ENCODE peak calls at places on chromosomes 2 and 18, in seven cellular contexts. R is kidney epithelial cell, S is sigmoid colon, C is A549, G is RWPE2, Y is GM12865, N is endodermal cell. L is an unnamed sample.

GRCh38 chr2:8737571-8738175 is 55.8 kb downstream of the ID2 start:
- DNase-seq in N (no peak), G (no peak), R (no peak), C (no peak), Y (no peak), S (no peak), L (no peak)

GRCh38 chr2:169965495-169965894 is 138.2 kb downstream of the UBR3 start:
- DNase-seq in N (no peak), G (no peak), Y (no peak), R (no peak), S (no peak), C (no peak), L (no peak)

GRCh38 chr2:109173311-109174171 is 44.5 kb downstream of the SH3RF3 start:
- DNase-seq in C (no peak), G (no peak), S (peak; percentile 91), Y (no peak), N (peak; percentile 57), R (no peak), L (no peak)

GRCh38 chr2:174522553-174522952 is 35.7 kb upstream of the GPR155 start:
- DNase-seq in G (no peak), R (no peak), S (no peak), C (peak; percentile 29), N (no peak), Y (peak; percentile 13), L (no peak)

GRCh38 chr2:127047054-127047453 is 59.9 kb downstream of the BIN1 start:
- DNase-seq in R (no peak), C (no peak), G (no peak), S (peak; percentile 55), Y (no peak), N (peak; percentile 29), L (no peak)

GRCh38 chr18:31657823-31658669 is 26.3 kb downstream of the B4GALT6 start:
- DNase-seq in S (no peak), N (no peak), R (no peak), G (no peak), Y (peak; percentile 96), C (no peak), L (no peak)

GRCh38 chr2:54653572-54654204 is 69.8 kb upstream of the EML6 start:
- DNase-seq in G (no peak), S (no peak), N (no peak), R (no peak), Y (no peak), C (no peak), L (no peak)

GRCh38 chr2:230972046-230972445 is 23.9 kb upstream of the SPATA3 start:
- DNase-seq in N (no peak), G (no peak), Y (peak; percentile 56), S (peak; percentile 3), C (no peak), R (no peak), L (no peak)

GRCh38 chr18:13889661-13890060 is 25.7 kb downstream of the MC2R start:
- DNase-seq in Y (no peak), G (no peak), S (no peak), C (peak; percentile 4), R (peak; percentile 1), N (no peak), L (no peak)

GRCh38 chr2:10304458-10305253 is 2.0 kb downstream of the HPCAL1 start:
- DNase-seq in C (no peak), G (no peak), R (no peak), N (peak; percentile 63), S (no peak), Y (no peak), L (no peak)

GRCh38 chr2:72889991-72890390 is 2.8 kb downstream of the SPR start:
- DNase-seq in S (no peak), Y (no peak), N (no peak), G (no peak), R (no peak), C (no peak), L (no peak)

GRCh38 chr2:23564618-23564967 is 179.6 kb downstream of the KLHL29 start:
- DNase-seq in N (no peak), G (no peak), S (no peak), Y (no peak), C (no peak), R (no peak), L (no peak)

GRCh38 chr2:104127049-104127770 is 726.7 kb upstream of the POU3F3 start:
- DNase-seq in G (no peak), N (no peak), C (no peak), R (no peak), S (no peak), Y (no peak), L (no peak)

GRCh38 chr2:172137109-172137508 is 34.4 kb upstream of the DLX2 start:
- DNase-seq in S (no peak), C (no peak), Y (no peak), R (no peak), N (no peak), G (no peak), L (no peak)

GRCh38 chr18:42114310-42114943 is 159.4 kb downstream of the PIK3C3 start:
- DNase-seq in R (peak; percentile 29), G (no peak), S (peak; percentile 74), N (peak; percentile 89), Y (peak; percentile 77), C (peak; percentile 51), L (no peak)

GRCh38 chr2:9844581-9844980 is 1.3 kb downstream of the TAF1B start:
- DNase-seq in Y (peak; percentile 80), G (no peak), C (no peak), R (no peak), N (no peak), S (no peak), L (no peak)

GRCh38 chr2:239344857-239345216 is 56.0 kb downstream of the HDAC4 start:
- DNase-seq in R (no peak), C (no peak), N (no peak), S (peak; percentile 87), G (no peak), Y (no peak), L (no peak)

GRCh38 chr2:110980613-110981062 is 140.1 kb upstream of the BCL2L11 start:
- DNase-seq in S (no peak), N (peak; percentile 62), Y (no peak), C (no peak), R (no peak), G (no peak), L (no peak)

GRCh38 chr2:39640107-39640506 is 25.6 kb upstream of the TMEM178A start:
- DNase-seq in C (no peak), N (no peak), R (no peak), S (peak; percentile 69), G (no peak), Y (no peak), L (no peak)

GRCh38 chr2:31778153-31778552 is 197.4 kb upstream of the SRD5A2 start:
- DNase-seq in Y (no peak), S (no peak), R (no peak), C (no peak), G (no peak), N (no peak), L (no peak)

GRCh38 chr2:12816379-12817306 is 99.9 kb downstream of the TRIB2 start:
- DNase-seq in Y (no peak), C (no peak), S (no peak), G (no peak), N (no peak), R (peak; percentile 32), L (no peak)

GRCh38 chr2:179837408-179837807 is 24.0 kb downstream of the ZNF385B start:
- DNase-seq in G (no peak), N (no peak), Y (no peak), C (no peak), S (no peak), R (peak; percentile 58), L (no peak)

GRCh38 chr2:219125225-219125885 is 35.3 kb downstream of the NHEJ1 start:
- DNase-seq in N (no peak), S (peak; percentile 75), Y (no peak), G (no peak), C (peak; percentile 57), R (peak; percentile 47), L (peak; percentile 85)
- H3K4me3 ChIP-seq in N (no peak overlapping the region), S (no peak overlapping the region), Y (no peak overlapping the region), G (no peak overlapping the region), C (no peak overlapping the region), R (no peak overlapping the region), L (no peak overlapping the region)

GRCh38 chr2:222993920-222994650 is 57.9 kb upstream of the KCNE4 start:
- DNase-seq in C (peak; percentile 41), R (no peak), Y (no peak), S (peak; percentile 98), G (no peak), N (no peak), L (no peak)
- TF ChIP-seq CTCF in C (no peak), R (no peak), Y (no peak), S (no peak), G (no peak), N (no peak), L (no peak)

DNA sequence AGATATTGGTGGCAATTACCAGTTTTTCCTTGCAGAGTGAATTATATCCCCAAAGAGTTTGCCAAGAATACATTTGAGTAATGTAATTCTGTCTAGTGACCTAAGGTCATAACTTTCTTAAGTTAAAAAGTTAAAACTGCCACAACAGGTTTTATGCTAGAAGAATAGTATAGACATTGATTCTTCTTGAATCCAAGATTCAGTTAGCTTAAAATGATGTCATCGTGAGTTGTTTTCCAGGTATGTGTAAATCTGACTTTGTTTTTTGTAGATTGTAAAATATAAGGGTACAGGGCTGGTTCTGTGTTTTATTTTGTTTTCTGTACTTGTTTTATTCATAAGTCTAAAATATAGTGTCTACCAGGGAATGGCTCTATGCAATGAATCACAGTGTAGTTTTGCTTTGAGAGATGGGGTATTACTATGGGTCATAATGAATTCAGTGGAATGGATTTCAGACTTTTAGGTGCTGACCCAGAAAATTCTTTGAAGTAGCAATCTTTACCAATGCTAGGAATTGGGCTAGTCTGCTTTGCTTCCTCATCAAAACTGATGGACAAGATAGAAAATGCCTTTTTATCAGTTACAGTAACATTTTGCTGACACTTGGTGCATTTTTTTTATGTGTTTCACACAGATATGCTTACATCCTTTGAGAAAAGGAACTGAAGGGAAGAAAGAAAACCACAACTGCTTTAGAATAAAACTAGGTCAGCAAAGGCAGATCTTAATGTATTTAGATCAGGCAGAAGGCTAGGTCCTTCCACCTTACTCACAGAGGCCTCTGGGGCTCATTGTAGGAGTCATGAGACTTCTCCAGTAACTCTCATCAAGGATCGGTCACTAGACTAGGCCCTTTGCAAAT is 20.8 kb upstream of the MGAT5 start:
- DNase-seq in C (no peak), R (no peak), S (no peak), G (no peak), N (no peak), Y (peak; percentile 70), L (no peak)
- H3K4me3 ChIP-seq in C (no peak overlapping the region), R (no peak overlapping the region), S (no peak overlapping the region), G (no peak overlapping the region), N (no peak overlapping the region), Y (peak overlapping the region; percentile 9), L (no peak overlapping the region)

DNA sequence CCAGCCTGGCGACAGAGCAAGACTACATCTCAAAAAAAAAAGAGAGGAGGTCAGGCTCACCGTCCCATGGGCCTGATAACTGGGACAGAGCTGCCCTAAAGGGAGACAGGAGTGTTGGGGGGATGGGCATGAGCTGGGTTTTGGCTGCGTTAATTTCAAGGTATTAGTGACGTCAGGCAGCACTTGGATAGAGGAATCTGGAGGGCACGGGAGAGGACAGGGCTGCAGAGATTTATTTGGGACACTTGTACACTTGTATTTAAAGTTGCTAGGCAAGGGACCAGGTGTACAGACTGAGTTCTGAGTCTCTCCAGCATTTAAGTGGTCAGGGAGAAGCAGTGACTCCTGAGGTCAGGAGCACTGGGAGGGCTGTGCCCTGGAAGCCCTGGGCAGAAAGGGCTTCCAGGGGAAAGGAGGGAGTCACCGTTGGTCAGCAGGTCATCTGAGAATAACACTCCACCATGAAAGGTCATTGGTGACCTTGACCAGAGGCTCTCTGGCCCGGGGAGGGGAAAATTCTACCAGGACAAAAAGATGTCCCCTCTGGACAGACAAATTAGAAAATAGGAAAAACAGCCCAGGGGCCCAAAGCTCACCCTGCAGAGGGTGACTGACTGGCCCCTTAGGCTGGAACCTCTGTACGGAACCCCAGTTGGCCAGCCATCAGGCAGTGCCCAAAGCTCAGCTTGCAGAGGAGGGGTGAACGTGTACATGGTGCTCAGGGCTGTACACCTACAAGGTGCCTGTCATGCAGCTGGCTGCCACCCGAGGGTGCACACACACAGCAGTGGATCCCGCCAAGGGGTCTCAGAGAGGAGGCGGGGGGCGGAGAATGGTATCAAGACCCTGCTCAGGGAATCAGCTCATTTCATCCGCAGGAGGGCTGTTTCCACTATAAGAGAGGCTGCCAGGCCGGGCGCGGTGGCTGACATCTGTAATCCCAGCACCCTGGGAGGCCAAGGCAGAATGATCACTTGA is 23.0 kb upstream of the CNNM3 start:
- DNase-seq in C (no peak), R (no peak), N (no peak), G (no peak), Y (no peak), S (peak; percentile 48), L (peak; percentile 72)
- TF ChIP-seq CTCF in C (no peak), R (no peak), N (no peak), G (no peak), Y (no peak), S (no peak), L (no peak)

L was measured in left lung.